ENCODE peak calls at places on chromosomes 12 and 14, in eight cellular contexts. P is EL, A is SW480, E is nephron progenitor cell, Z is AG09319, B is neural progenitor cell, N is fibroblast of lung, J is thoracic aorta. T is an unnamed sample.

GRCh38 chr12:100956311-100956852 is 161.8 kb downstream of the ANO4 start:
- DNase-seq in Z (no peak), N (peak), J (no peak), P (no peak), B (no peak), A (no peak), E (no peak), T (no peak)

GRCh38 chr12:93570552-93571359 is 1.7 kb upstream of the SOCS2 start:
- DNase-seq in P (peak), E (peak), B (peak), Z (peak), A (peak), N (peak), J (peak), T (peak)

GRCh38 chr12:114955414-114956014 is 271.5 kb upstream of the TBX3 start:
- DNase-seq in Z (no peak), B (no peak), N (peak), E (no peak), P (peak), A (no peak), J (no peak), T (no peak)

GRCh38 chr12:80262372-80263170 is 163.2 kb downstream of the OTOGL start:
- DNase-seq in N (peak), E (no peak), A (no peak), B (no peak), J (no peak), P (peak), Z (no peak), T (no peak)

GRCh38 chr12:117105902-117106301 is 6.7 kb upstream of the TESC start:
- DNase-seq in E (no peak), J (no peak), P (no peak), A (peak), Z (no peak), B (no peak), N (no peak), T (no peak)

GRCh38 chr14:59406454-59407245 is 58.5 kb downstream of the GPR135 start:
- DNase-seq in P (peak), Z (no peak), B (no peak), E (no peak), A (no peak), J (no peak), N (peak), T (no peak)

GRCh38 chr14:43145361-43145760 is 1361.7 kb downstream of the FSCB start:
- DNase-seq in Z (no peak), N (no peak), P (no peak), A (no peak), B (no peak), J (no peak), E (no peak), T (no peak)

GRCh38 chr12:93634416-93634815 is 42.8 kb upstream of the CRADD start:
- DNase-seq in A (no peak), Z (no peak), N (peak), E (no peak), J (no peak), P (no peak), B (no peak), T (peak)

GRCh38 chr12:96401061-96401871 is 1.0 kb upstream of the CDK17 start:
- DNase-seq in N (peak), A (peak), J (no peak), E (no peak), P (peak), Z (no peak), B (peak), T (peak)

GRCh38 chr12:75959060-75959459 is 72.5 kb downstream of the PHLDA1 start:
- DNase-seq in E (no peak), A (peak), P (no peak), N (no peak), Z (no peak), J (no peak), B (peak), T (no peak)

GRCh38 chr12:93813972-93814821 is 137.0 kb downstream of the CRADD start:
- DNase-seq in B (no peak), N (peak), Z (peak), E (no peak), J (peak), A (no peak), P (no peak), T (no peak)

GRCh38 chr12:43655586-43655985 is 103.0 kb downstream of the PUS7L start:
- DNase-seq in J (no peak), E (no peak), B (no peak), A (peak), N (peak), Z (no peak), P (peak), T (no peak)

GRCh38 chr14:39459795-39460478 is 27.7 kb upstream of the FBXO33 start:
- DNase-seq in B (no peak), N (no peak), A (no peak), P (no peak), J (no peak), E (no peak), Z (no peak), T (no peak)

GRCh38 chr14:92718659-92719058 is 29.8 kb downstream of the LGMN start:
- DNase-seq in J (no peak), A (no peak), E (no peak), Z (no peak), B (no peak), N (peak), P (peak), T (no peak)

GRCh38 chr12:57149309-57149900 is 2.0 kb upstream of the LRP1-AS start:
- DNase-seq in A (no peak), B (no peak), J (no peak), E (no peak), Z (peak), P (peak), N (peak), T (no peak)

GRCh38 chr12:130761537-130762318 is 45.6 kb upstream of the RIMBP2 start:
- DNase-seq in E (peak), N (peak), B (peak), J (no peak), Z (no peak), A (peak), P (peak), T (no peak)

GRCh38 chr12:39341761-39342160 is 101.2 kb downstream of the KIF21A start:
- DNase-seq in A (no peak), Z (no peak), J (no peak), E (no peak), N (no peak), P (no peak), B (no peak), T (no peak)

GRCh38 chr14:93017341-93017797 is 94.4 kb downstream of the CHGA start:
- DNase-seq in A (no peak), B (no peak), N (no peak), J (no peak), E (no peak), P (no peak), Z (no peak), T (no peak)

GRCh38 chr12:124595444-124595843 is 28.0 kb upstream of the NCOR2 start:
- DNase-seq in A (no peak), P (no peak), N (no peak), E (no peak), J (no peak), Z (no peak), B (no peak), T (no peak)

GRCh38 chr12:74170645-74171477 is 366.8 kb upstream of the ATXN7L3B start:
- DNase-seq in P (no peak), A (no peak), Z (no peak), B (no peak), E (no peak), J (no peak), N (no peak), T (no peak)

GRCh38 chr14:69909831-69910550 is 30.8 kb downstream of the SMOC1 start:
- DNase-seq in E (no peak), Z (no peak), N (no peak), P (no peak), A (no peak), B (no peak), J (no peak), T (no peak)

GRCh38 chr12:96710127-96710745 is 196.8 kb upstream of the NEDD1 start:
- DNase-seq in Z (no peak), A (no peak), N (no peak), E (no peak), P (no peak), B (peak), J (no peak), T (no peak)

GRCh38 chr12:111297703-111298426 is 71.0 kb downstream of the PHETA1 start:
- DNase-seq in P (no peak), E (peak), J (no peak), Z (no peak), B (peak), A (no peak), N (no peak), T (no peak)

GRCh38 chr14:44962573-44963528 is 861 bp downstream of the TOGARAM1 start:
- DNase-seq in Z (no peak), P (peak), B (peak), N (peak), E (peak), J (peak), A (no peak), T (no peak)

GRCh38 chr14:100810435-100810834 is 15.5 kb upstream of the MEG3 start:
- DNase-seq in B (no peak), A (no peak), Z (no peak), N (no peak), P (no peak), E (no peak), J (no peak), T (no peak)

GRCh38 chr12:47276253-47277070 is 196.7 kb upstream of the AMIGO2 start:
- DNase-seq in J (no peak), A (peak), E (no peak), P (peak), B (no peak), N (peak), Z (peak), T (no peak)

GRCh38 chr12:32344047-32344446 is 55.3 kb upstream of the FGD4 start:
- DNase-seq in E (no peak), P (no peak), J (no peak), N (no peak), B (no peak), Z (no peak), A (peak), T (no peak)

GRCh38 chr12:113291586-113291985 is 43.3 kb downstream of the SLC8B1 start:
- DNase-seq in N (no peak), P (no peak), J (no peak), E (no peak), Z (no peak), A (no peak), B (no peak), T (no peak)

GRCh38 chr14:95068521-95068920 is 88.8 kb downstream of the DICER1 start:
- DNase-seq in E (no peak), N (no peak), A (no peak), J (no peak), B (no peak), P (no peak), Z (no peak), T (no peak)

GRCh38 chr12:109981311-109981710 is 14.9 kb downstream of the GIT2 start:
- DNase-seq in E (no peak), A (no peak), Z (no peak), N (no peak), P (no peak), J (no peak), B (no peak), T (no peak)

GRCh38 chr12:2854669-2855453 is 2.0 kb downstream of the TEX52 start:
- DNase-seq in J (no peak), B (no peak), P (no peak), Z (no peak), N (no peak), E (no peak), A (no peak), T (no peak)

GRCh38 chr14:90784621-90785270 is 31.5 kb downstream of the TTC7B start:
- DNase-seq in Z (no peak), E (no peak), J (no peak), A (no peak), N (no peak), B (no peak), P (no peak), T (no peak)

GRCh38 chr12:124866195-124866882 is 2.7 kb upstream of the SCARB1 start:
- DNase-seq in A (no peak), E (no peak), J (no peak), Z (no peak), N (no peak), B (no peak), P (no peak), T (no peak)